ENCODE peak calls at places on chromosomes 2 and 18, in seven cellular contexts. B is H7; D is LoVo; O is OCI-LY7; N is stimulated activated CD8-positive, alpha-beta memory T cell treated with anti-CD3 and anti-CD28 coated beads, Interleukin-4, amount 100 ng/mL, for 48 hours; F is RWPE1; L is uterus. V is an unnamed sample.
A peak's percentile ranks its signal among the peaks of the same experiment; 100 is the strongest.

GRCh38 chr2:163132850-163133249 is 294.3 kb upstream of the KCNH7 start:
- DNase-seq in D (peak; percentile 30), N (no peak), F (peak; percentile 5), B (no peak), O (no peak), L (no peak), V (no peak)

GRCh38 chr2:163182764-163183354 is 344.3 kb upstream of the KCNH7 start:
- DNase-seq in F (peak; percentile 17), B (no peak), D (peak; percentile 28), N (no peak), O (peak; percentile 16), L (no peak), V (no peak)

GRCh38 chr18:26317353-26317865 is 91.2 kb downstream of the TAF4B start:
- DNase-seq in L (no peak), D (no peak), O (no peak), B (no peak), N (no peak), F (no peak), V (no peak)

GRCh38 chr2:29561241-29562027 is 360.0 kb downstream of the ALK start:
- DNase-seq in D (no peak), O (no peak), F (no peak), B (no peak), N (no peak), L (no peak), V (no peak)

GRCh38 chr2:28626891-28627421 is 124.7 kb upstream of the PPP1CB start:
- DNase-seq in F (no peak), O (no peak), B (no peak), L (peak; percentile 71), N (no peak), D (no peak), V (peak; percentile 33)

GRCh38 chr2:170813611-170814550 is 2.8 kb upstream of the GAD1 start:
- DNase-seq in D (peak; percentile 9), N (peak; percentile 46), B (peak; percentile 81), O (no peak), F (peak; percentile 48), L (no peak), V (no peak)

GRCh38 chr18:61833387-61833786 is 59.4 kb downstream of the RNF152 start:
- DNase-seq in F (no peak), L (no peak), D (no peak), B (no peak), N (no peak), O (no peak), V (no peak)

GRCh38 chr2:17757321-17757720 is 3.4 kb downstream of the GEN1 start:
- DNase-seq in D (no peak), L (no peak), O (no peak), B (no peak), F (peak; percentile 52), N (no peak), V (no peak)

GRCh38 chr2:129483366-129483765 is 496.1 kb upstream of the RAB6C start:
- DNase-seq in N (no peak), L (no peak), D (no peak), O (peak; percentile 80), B (no peak), F (no peak), V (no peak)

GRCh38 chr2:57877811-57878572 is 168.6 kb upstream of the VRK2 start:
- DNase-seq in O (no peak), L (no peak), B (no peak), N (no peak), F (no peak), D (peak; percentile 71), V (no peak)

GRCh38 chr2:47221956-47222355 is 66.8 kb upstream of the STPG4 start:
- DNase-seq in L (no peak), B (no peak), O (no peak), D (no peak), F (no peak), N (no peak), V (no peak)

GRCh38 chr2:144509548-144510205 is 10.2 kb downstream of the ZEB2 start:
- DNase-seq in O (no peak), B (no peak), D (no peak), L (no peak), N (no peak), F (no peak), V (no peak)

GRCh38 chr2:122739732-122740593 is 984.5 kb downstream of the TSN start:
- DNase-seq in N (no peak), D (no peak), L (no peak), B (no peak), O (no peak), F (no peak), V (no peak)

GRCh38 chr2:78861546-78861945 is 164.0 kb upstream of the REG3G start:
- DNase-seq in B (peak; percentile 10), O (peak; percentile 31), L (no peak), N (no peak), D (peak; percentile 16), F (peak; percentile 13), V (no peak)

GRCh38 chr18:24230766-24231165 is 91.9 kb downstream of the CABYR start:
- DNase-seq in B (no peak), L (no peak), O (no peak), D (no peak), N (no peak), F (no peak), V (no peak)